ENCODE peak calls at places on chromosomes 1 and 21, in four cellular contexts. G, B, P and S are unnamed samples.

GRCh38 chr1:117565745-117566455 is 39.9 kb upstream of the TENT5C start:
- DNase-seq in B (no peak), G (no peak), P (no peak), S (no peak)

GRCh38 chr21:42971897-42972275 is 2.5 kb upstream of the PKNOX1 start:
- DNase-seq in P (no peak), G (no peak), B (no peak), S (no peak)

GRCh38 chr1:19392221-19392620 is 80.1 kb downstream of the SLC66A1 start:
- DNase-seq in P (no peak), G (no peak), B (no peak), S (peak)

GRCh38 chr1:10519016-10519417 is 44.3 kb downstream of the PEX14 start:
- DNase-seq in G (no peak), B (no peak), P (no peak), S (no peak)

GRCh38 chr1:47986741-47987140 is 10.4 kb downstream of the TRABD2B start:
- DNase-seq in P (peak), G (no peak), B (no peak), S (no peak)

GRCh38 chr1:231612393-231613089 is 14.0 kb upstream of the DISC1 start:
- DNase-seq in G (no peak), B (peak), P (no peak), S (peak)

GRCh38 chr1:197776348-197777082 is 1.2 kb upstream of the DENND1B start:
- DNase-seq in P (peak), G (peak), B (peak), S (no peak)

GRCh38 chr1:229363723-229364122 is 20.9 kb upstream of the CCSAP start:
- DNase-seq in P (no peak), B (no peak), G (no peak), S (no peak)

GRCh38 chr21:40445349-40445921 is 401.5 kb downstream of the DSCAM start:
- DNase-seq in G (no peak), P (no peak), B (no peak), S (no peak)

GRCh38 chr1:182610606-182611194 is 6.5 kb upstream of the RGS16 start:
- DNase-seq in B (no peak), G (no peak), P (no peak), S (no peak)

GRCh38 chr1:225849905-225850304 is 32.3 kb downstream of the TMEM63A start:
- DNase-seq in G (no peak), P (no peak), B (peak), S (no peak)

DNA sequence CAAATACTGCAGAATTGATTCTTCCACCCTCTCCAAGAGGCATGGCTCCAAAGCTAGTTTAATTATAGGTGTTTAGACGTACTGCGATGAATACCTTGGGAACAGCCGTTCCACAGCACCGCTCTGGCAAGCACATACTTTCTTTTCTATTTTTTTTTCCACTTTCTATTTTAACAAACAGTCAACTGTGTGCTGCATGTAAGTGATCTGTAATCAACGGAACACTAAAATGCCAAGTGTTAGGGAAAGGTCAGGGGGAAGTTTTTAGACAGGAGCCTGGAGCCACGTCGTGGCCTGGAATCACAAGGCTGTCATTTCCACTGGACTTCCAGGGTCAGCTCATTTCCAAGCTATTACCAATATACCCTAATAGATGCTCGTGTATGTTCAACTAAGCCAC is 486.5 kb upstream of the DAB1 start:
- DNase-seq in P (no peak), G (no peak), B (no peak), S (no peak)
- H2AFZ ChIP-seq in P (no peak), G (no peak), B (no peak), S (no peak)

GRCh38 chr21:29511076-29511475 is 212.4 kb downstream of the BACH1 start:
- DNase-seq in G (no peak), B (no peak), P (peak), S (no peak)

GRCh38 chr21:29520146-29520545 is 221.4 kb downstream of the BACH1 start:
- DNase-seq in G (no peak), P (no peak), B (no peak), S (no peak)

GRCh38 chr21:29513535-29513934 is 214.8 kb downstream of the BACH1 start:
- DNase-seq in G (no peak), P (no peak), B (no peak), S (no peak)

GRCh38 chr21:29514652-29515247 is 216.0 kb downstream of the BACH1 start:
- DNase-seq in B (no peak), P (no peak), G (no peak), S (no peak)
- H2AFZ ChIP-seq in B (no peak), P (no peak), G (no peak), S (no peak)

DNA sequence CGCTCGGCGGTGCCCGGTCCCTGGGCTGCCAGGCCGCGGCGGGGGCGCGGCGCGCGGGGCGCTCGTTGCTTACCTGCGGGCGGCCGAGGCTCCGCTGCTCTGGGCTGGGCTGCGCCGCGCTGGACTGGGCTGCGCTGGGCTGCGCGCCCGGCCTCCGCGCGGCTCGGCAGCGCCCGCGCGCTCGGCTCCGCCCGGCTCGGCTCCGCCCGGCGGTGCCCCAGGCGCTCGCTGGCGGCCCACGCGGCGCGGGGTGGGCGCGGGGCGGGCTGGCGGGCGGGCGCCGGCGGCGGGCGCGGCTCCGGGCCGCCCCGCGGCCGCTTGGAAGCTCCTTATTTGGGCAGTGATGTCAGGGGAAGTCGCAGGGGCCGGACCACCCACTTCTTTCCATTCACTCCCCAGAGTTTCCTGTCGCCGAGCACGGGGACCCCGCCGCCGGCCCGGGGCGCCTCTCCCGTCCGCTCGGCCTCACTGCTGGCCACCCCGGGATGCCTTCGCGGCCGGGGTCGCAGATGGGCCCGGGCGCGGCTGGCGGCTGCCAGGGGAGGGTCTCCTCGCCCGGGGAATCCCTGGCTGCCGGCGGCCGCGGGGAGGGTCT is 177.7 kb upstream of the EDN2 start:
- DNase-seq in B (no peak), G (peak), P (peak), S (peak)
- H2AFZ ChIP-seq in B (no peak), G (peak), P (peak), S (peak)

GRCh38 chr1:25055961-25056360 is 125.9 kb upstream of the RUNX3 start:
- DNase-seq in G (no peak), P (no peak), B (no peak), S (no peak)
- H2AFZ ChIP-seq in G (no peak), P (no peak), B (no peak), S (no peak)

DNA sequence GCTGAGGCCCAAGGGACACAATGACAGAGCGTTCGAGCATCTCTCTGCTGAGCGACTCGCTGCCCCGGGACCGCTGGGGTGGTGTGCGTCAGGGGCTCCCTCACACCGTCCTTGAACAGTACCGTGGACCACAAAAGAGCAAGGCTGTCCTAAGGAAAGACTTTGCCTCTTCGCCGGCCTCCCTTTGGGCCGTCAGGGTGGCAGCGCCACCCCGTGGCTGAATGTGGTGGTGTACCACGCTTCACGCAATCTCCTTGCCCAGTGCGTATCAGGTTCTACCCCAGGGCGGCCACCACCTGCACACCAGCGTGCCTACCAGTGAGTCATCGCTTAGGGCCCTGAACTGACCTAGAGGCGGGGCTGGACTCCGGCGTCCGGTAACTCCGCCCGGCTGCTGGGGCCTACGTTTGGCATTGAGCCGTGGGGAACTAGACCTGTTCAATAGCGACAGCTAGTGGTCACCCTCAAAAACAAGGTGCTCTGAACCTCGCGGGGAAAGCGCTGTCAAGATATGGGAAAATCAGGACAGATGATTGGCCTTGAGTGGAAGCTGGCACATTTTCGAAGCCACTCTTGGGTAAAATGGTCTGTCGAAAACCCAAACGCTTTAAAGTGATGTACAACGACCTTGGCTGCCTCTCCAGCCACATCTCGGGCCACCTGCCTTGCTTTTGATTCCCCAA is 8.1 kb upstream of the TRAF3IP3 start:
- DNase-seq in B (peak), P (peak), G (peak), S (no peak)
- H2AFZ ChIP-seq in B (peak), P (peak), G (peak), S (no peak)

GRCh38 chr1:21368514-21369289 is 71.2 kb upstream of the NBPF3 start:
- DNase-seq in P (peak), G (peak), B (peak), S (peak)
- H2AFZ ChIP-seq in P (peak), G (no peak), B (no peak), S (no peak)

DNA sequence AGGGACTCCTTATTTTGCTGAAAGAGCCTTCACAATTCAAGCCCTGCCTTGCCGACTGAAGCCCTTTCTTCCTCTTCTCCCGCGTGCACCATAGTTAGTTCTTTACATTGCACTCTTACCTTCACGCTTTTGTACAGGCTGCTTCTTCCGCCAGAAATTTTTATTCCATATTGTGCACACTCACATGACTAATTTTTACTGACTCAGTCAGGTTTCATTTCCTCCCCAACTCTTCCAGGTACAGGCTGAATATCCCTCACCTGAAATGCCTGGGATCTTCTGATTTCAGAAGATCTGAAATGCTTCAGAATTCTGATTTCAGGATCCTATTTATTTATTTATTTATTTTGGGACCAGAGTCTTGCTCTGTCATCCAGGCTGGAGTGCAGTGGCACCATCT is 172.8 kb downstream of the ZNF281 start:
- DNase-seq in G (no peak), B (no peak), P (no peak), S (no peak)
- H2AFZ ChIP-seq in G (no peak), B (no peak), P (no peak), S (no peak)

GRCh38 chr1:6601865-6602668 is 602 bp downstream of the KLHL21 start:
- DNase-seq in B (no peak), G (peak), P (peak), S (peak)
- H2AFZ ChIP-seq in B (peak), G (peak), P (peak), S (peak)